ENCODE peak calls at places on chromosomes 3 and 15, in four cellular contexts. One of them, this sample, is unnamed.

GRCh38 chr3:122057676-122058075 is 2.5 kb downstream of the CD86 start:
- DNase-seq in WERI-Rb-1: no peak
- DNase-seq in fibroblast of lung: no peak
- DNase-seq in RWPE2: no peak
- DNase-seq in this sample: no peak

GRCh38 chr15:69513450-69513849 is 60.8 kb downstream of the RPLP1 start:
- DNase-seq in RWPE2: no peak
- DNase-seq in WERI-Rb-1: no peak
- DNase-seq in fibroblast of lung: no peak
- DNase-seq in this sample: no peak

GRCh38 chr3:180594631-180595348 is 7.2 kb upstream of the TTC14 start:
- DNase-seq in RWPE2: no peak
- DNase-seq in fibroblast of lung: peak; percentile 55
- DNase-seq in WERI-Rb-1: no peak
- DNase-seq in this sample: no peak

GRCh38 chr3:106610362-106610997 is 741.7 kb upstream of the CBLB start:
- DNase-seq in fibroblast of lung: peak; percentile 34
- DNase-seq in RWPE2: no peak
- DNase-seq in WERI-Rb-1: no peak
- DNase-seq in this sample: no peak

GRCh38 chr3:189258261-189258660 is 86.5 kb downstream of the TPRG1 start:
- DNase-seq in fibroblast of lung: no peak
- DNase-seq in RWPE2: no peak
- DNase-seq in WERI-Rb-1: no peak
- DNase-seq in this sample: no peak

GRCh38 chr15:63109498-63110290 is 12.0 kb upstream of the LACTB start:
- DNase-seq in RWPE2: no peak
- DNase-seq in fibroblast of lung: no peak
- DNase-seq in WERI-Rb-1: no peak
- DNase-seq in this sample: no peak

GRCh38 chr3:79140718-79141117 is 627.1 kb downstream of the ROBO1 start:
- DNase-seq in fibroblast of lung: peak; percentile 18
- DNase-seq in WERI-Rb-1: no peak
- DNase-seq in RWPE2: no peak
- DNase-seq in this sample: no peak

GRCh38 chr3:152359385-152360248 is 90.9 kb downstream of the MBNL1 start:
- DNase-seq in RWPE2: no peak
- DNase-seq in fibroblast of lung: no peak
- DNase-seq in WERI-Rb-1: no peak
- DNase-seq in this sample: no peak

GRCh38 chr15:74319596-74320357 is 47.7 kb downstream of the CYP11A1 start:
- DNase-seq in WERI-Rb-1: peak; percentile 21
- DNase-seq in RWPE2: no peak
- DNase-seq in fibroblast of lung: no peak
- DNase-seq in this sample: no peak

GRCh38 chr3:134829716-134830115 is 34.7 kb downstream of the EPHB1 start:
- DNase-seq in RWPE2: no peak
- DNase-seq in fibroblast of lung: no peak
- DNase-seq in WERI-Rb-1: no peak
- DNase-seq in this sample: no peak

GRCh38 chr15:65390447-65390846 is 12.6 kb upstream of the IGDCC3 start:
- DNase-seq in WERI-Rb-1: no peak
- DNase-seq in fibroblast of lung: no peak
- DNase-seq in RWPE2: no peak
- DNase-seq in this sample: no peak

GRCh38 chr3:13231781-13232515 is 158.7 kb upstream of the IQSEC1 start:
- DNase-seq in fibroblast of lung: no peak
- DNase-seq in RWPE2: no peak
- DNase-seq in WERI-Rb-1: no peak
- DNase-seq in this sample: no peak

GRCh38 chr15:52466134-52466701 is 62.5 kb downstream of the MYO5A start:
- DNase-seq in RWPE2: no peak
- DNase-seq in WERI-Rb-1: no peak
- DNase-seq in fibroblast of lung: no peak
- DNase-seq in this sample: peak; percentile 8

GRCh38 chr3:194671511-194671899 is 486 bp downstream of the LSG1 start:
- DNase-seq in WERI-Rb-1: no peak
- DNase-seq in RWPE2: no peak
- DNase-seq in fibroblast of lung: peak; percentile 58
- DNase-seq in this sample: no peak

GRCh38 chr3:150303776-150304175 is 104.3 kb upstream of the TSC22D2 start:
- DNase-seq in RWPE2: no peak
- DNase-seq in fibroblast of lung: no peak
- DNase-seq in WERI-Rb-1: peak; percentile 42
- DNase-seq in this sample: no peak

GRCh38 chr3:106006571-106006970 is 137.8 kb upstream of the CBLB start:
- DNase-seq in WERI-Rb-1: no peak
- DNase-seq in fibroblast of lung: no peak
- DNase-seq in RWPE2: no peak
- DNase-seq in this sample: no peak

GRCh38 chr15:72130272-72130671 is 12.1 kb downstream of the SENP8 start:
- DNase-seq in fibroblast of lung: no peak
- DNase-seq in RWPE2: no peak
- DNase-seq in WERI-Rb-1: no peak
- DNase-seq in this sample: no peak

GRCh38 chr3:141094851-141095545 is 43.9 kb downstream of the SPSB4 start:
- DNase-seq in RWPE2: no peak
- DNase-seq in WERI-Rb-1: no peak
- DNase-seq in fibroblast of lung: peak; percentile 51
- DNase-seq in this sample: peak; percentile 14

GRCh38 chr3:20680990-20681628 is 495.1 kb upstream of the SGO1 start:
- DNase-seq in RWPE2: no peak
- DNase-seq in fibroblast of lung: no peak
- DNase-seq in WERI-Rb-1: no peak
- DNase-seq in this sample: no peak

GRCh38 chr3:20683912-20684311 is 497.9 kb upstream of the SGO1 start:
- DNase-seq in RWPE2: no peak
- DNase-seq in fibroblast of lung: peak; percentile 41
- DNase-seq in WERI-Rb-1: no peak
- DNase-seq in this sample: no peak

GRCh38 chr3:20682573-20682972 is 496.6 kb upstream of the SGO1 start:
- DNase-seq in WERI-Rb-1: no peak
- DNase-seq in RWPE2: no peak
- DNase-seq in fibroblast of lung: no peak
- DNase-seq in this sample: no peak
- H3K27ac ChIP-seq in WERI-Rb-1: no peak overlapping the region
- H3K27ac ChIP-seq in RWPE2: no peak overlapping the region
- H3K27ac ChIP-seq in fibroblast of lung: no peak overlapping the region
- H3K27ac ChIP-seq in this sample: no peak overlapping the region

DNA sequence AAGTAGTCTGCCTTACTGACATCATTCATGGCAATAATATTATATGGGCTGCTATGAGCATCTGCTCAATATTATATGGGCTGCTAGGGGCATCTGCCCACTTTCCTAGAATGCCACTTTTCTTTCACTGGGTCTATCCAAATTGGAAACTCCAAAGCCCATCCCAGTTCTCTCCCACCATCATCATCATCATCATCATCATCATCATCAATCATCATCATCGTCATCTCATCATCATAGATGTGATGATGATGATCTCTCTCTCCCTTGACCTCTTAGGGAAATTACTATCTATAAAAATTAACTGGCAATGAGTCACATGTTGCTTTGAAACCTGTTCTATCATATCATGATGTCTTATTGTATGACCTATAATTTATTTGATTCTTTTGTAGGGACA is 222.0 kb downstream of the TJP1 start:
- DNase-seq in RWPE2: no peak
- DNase-seq in fibroblast of lung: no peak
- DNase-seq in WERI-Rb-1: no peak
- DNase-seq in this sample: no peak
- TF ChIP-seq CTCF in RWPE2: no peak
- TF ChIP-seq CTCF in fibroblast of lung: no peak
- TF ChIP-seq CTCF in WERI-Rb-1: no peak
- TF ChIP-seq CTCF in this sample: no peak

GRCh38 chr3:64651286-64651685 is 36.5 kb downstream of the ADAMTS9 start:
- DNase-seq in fibroblast of lung: no peak
- DNase-seq in RWPE2: no peak
- DNase-seq in WERI-Rb-1: no peak
- DNase-seq in this sample: no peak

GRCh38 chr3:64650096-64650622 is 37.6 kb downstream of the ADAMTS9 start:
- DNase-seq in fibroblast of lung: no peak
- DNase-seq in WERI-Rb-1: no peak
- DNase-seq in RWPE2: no peak
- DNase-seq in this sample: no peak

GRCh38 chr3:64647825-64648224 is 40.0 kb downstream of the ADAMTS9 start:
- DNase-seq in fibroblast of lung: no peak
- DNase-seq in WERI-Rb-1: no peak
- DNase-seq in RWPE2: no peak
- DNase-seq in this sample: no peak

GRCh38 chr3:64650710-64651109 is 37.1 kb downstream of the ADAMTS9 start:
- DNase-seq in RWPE2: no peak
- DNase-seq in WERI-Rb-1: no peak
- DNase-seq in fibroblast of lung: peak; percentile 27
- DNase-seq in this sample: no peak

DNA sequence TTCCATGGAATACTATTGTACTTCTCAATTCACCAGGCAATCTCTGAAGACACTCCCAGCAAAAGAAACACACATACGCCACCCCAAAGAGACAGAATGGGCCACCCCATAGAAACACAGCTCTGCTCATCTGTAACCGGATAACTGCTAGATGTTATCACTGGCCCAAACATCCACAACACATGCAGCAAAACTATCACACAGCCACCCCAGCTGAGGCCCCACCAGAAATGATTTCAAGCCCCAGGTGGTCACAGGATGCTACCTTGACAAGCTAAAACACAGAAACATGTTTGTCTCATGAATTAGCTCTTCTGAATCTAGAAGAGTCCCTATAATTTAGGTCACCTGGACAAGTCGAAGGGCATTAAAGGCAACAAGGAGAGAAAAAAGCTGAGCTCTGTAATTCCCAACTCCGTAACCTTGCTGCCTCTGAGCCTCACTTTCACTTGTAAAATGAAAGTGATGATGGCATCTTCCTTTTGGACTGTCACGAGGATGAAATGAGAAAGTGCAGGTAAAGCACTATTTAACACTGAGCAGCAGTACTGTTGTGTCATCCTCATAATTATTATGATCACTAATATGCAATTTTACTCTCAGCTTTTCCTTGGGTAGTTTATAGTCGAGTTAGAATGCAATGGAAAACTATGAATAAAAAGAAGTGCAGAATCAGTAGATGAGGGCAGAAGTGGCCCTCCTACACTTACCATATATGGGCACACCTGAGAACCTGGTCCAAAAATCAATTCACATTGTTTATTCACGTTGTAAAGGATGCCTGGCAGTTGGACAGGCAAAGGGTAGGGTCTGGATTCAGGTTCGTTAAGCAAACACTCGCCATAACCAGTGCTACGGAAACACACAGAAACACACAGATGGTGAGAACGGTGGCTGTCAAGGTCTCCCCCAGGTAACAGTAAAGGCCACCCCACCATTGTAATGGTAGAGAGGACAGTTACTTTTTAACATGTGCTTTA is 38.6 kb downstream of the ADAMTS9 start:
- DNase-seq in fibroblast of lung: no peak
- DNase-seq in WERI-Rb-1: no peak
- DNase-seq in RWPE2: no peak
- DNase-seq in this sample: no peak
- H3K27ac ChIP-seq in fibroblast of lung: no peak overlapping the region
- H3K27ac ChIP-seq in WERI-Rb-1: no peak overlapping the region
- H3K27ac ChIP-seq in RWPE2: no peak overlapping the region
- H3K27ac ChIP-seq in this sample: no peak overlapping the region

DNA sequence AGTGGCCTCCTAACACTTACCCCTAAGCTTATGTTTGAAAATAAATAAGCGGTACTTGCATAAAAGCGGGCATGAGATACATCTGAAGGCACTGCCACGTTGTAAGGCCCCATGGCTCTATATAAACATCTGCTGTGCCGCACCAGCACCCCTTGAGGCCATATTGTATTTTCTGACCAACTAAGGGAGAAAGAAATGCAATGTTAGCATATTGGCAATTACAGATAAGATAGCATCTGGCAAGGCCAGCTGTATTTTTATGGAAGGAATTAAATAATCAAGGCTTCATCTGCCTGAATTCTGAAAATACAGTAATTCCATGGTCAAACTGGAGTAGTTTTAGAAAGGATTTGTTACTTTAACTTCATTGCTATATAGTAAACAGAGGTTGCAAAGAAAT is 28.7 kb downstream of the TMEM39A start:
- DNase-seq in WERI-Rb-1: no peak
- DNase-seq in RWPE2: no peak
- DNase-seq in fibroblast of lung: no peak
- DNase-seq in this sample: no peak
- TF ChIP-seq CTCF in WERI-Rb-1: no peak
- TF ChIP-seq CTCF in RWPE2: no peak
- TF ChIP-seq CTCF in fibroblast of lung: no peak
- TF ChIP-seq CTCF in this sample: no peak

DNA sequence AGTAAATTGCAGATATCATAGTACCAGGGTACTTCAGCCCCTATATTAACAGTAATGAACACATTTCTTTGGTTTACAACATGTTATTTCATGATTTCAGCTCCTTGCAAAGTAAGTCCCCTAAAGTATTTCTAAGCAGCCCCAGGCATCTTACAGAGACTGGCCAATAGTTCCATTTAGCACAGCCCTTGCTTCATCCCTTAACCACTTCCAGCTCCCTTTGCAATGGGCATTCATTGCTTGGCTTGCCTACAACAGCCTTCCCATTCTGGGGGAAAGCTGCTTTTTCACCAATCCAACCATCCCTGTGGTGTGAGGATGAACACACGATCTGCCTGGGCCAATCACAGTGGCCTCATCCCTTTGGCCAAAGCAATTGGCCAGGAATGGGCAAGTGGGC is 67.2 kb upstream of the XCR1 start:
- DNase-seq in RWPE2: no peak
- DNase-seq in fibroblast of lung: no peak
- DNase-seq in WERI-Rb-1: no peak
- DNase-seq in this sample: no peak
- H3K27ac ChIP-seq in RWPE2: no peak overlapping the region
- H3K27ac ChIP-seq in fibroblast of lung: no peak overlapping the region
- H3K27ac ChIP-seq in WERI-Rb-1: no peak overlapping the region
- H3K27ac ChIP-seq in this sample: no peak overlapping the region

GRCh38 chr3:176359211-176359610 is 838.1 kb downstream of the TBL1XR1 start:
- DNase-seq in fibroblast of lung: no peak
- DNase-seq in RWPE2: no peak
- DNase-seq in WERI-Rb-1: no peak
- DNase-seq in this sample: no peak
- TF ChIP-seq CTCF in fibroblast of lung: no peak
- TF ChIP-seq CTCF in RWPE2: peak; percentile 7
- TF ChIP-seq CTCF in WERI-Rb-1: peak; percentile 27
- TF ChIP-seq CTCF in this sample: no peak

GRCh38 chr3:100089802-100090668 is 24.3 kb downstream of the FILIP1L start:
- DNase-seq in fibroblast of lung: peak; percentile 65
- DNase-seq in RWPE2: no peak
- DNase-seq in WERI-Rb-1: peak; percentile 47
- DNase-seq in this sample: no peak
- H3K27ac ChIP-seq in fibroblast of lung: no peak overlapping the region
- H3K27ac ChIP-seq in RWPE2: no peak overlapping the region
- H3K27ac ChIP-seq in WERI-Rb-1: no peak overlapping the region
- H3K27ac ChIP-seq in this sample: no peak overlapping the region

This sample was measured in thyroid gland.